ENCODE peak calls at places on chromosomes 1 and 21, in nine cellular contexts. One of them, this sample, is unnamed.

GRCh38 chr1:195439661-195440060 is 1168.6 kb downstream of the KCNT2 start:
- DNase-seq in HCT116: no peak
- DNase-seq in heart left ventricle: no peak
- DNase-seq in GM12891: no peak
- DNase-seq in esophagus muscularis mucosa: no peak
- DNase-seq in A549: no peak
- DNase-seq in prostate gland: no peak
- DNase-seq in transverse colon: no peak
- DNase-seq in stomach: no peak
- DNase-seq in this sample: no peak

GRCh38 chr1:32289256-32289655 is 2.6 kb upstream of the HDAC1 start:
- DNase-seq in HCT116: no peak
- DNase-seq in heart left ventricle: no peak
- DNase-seq in GM12891: no peak
- DNase-seq in esophagus muscularis mucosa: no peak
- DNase-seq in A549: no peak
- DNase-seq in prostate gland: no peak
- DNase-seq in transverse colon: no peak
- DNase-seq in stomach: no peak
- DNase-seq in this sample: no peak

GRCh38 chr1:30668026-30668425 is 55.4 kb downstream of the MATN1 start:
- DNase-seq in HCT116: no peak
- DNase-seq in heart left ventricle: no peak
- DNase-seq in GM12891: no peak
- DNase-seq in esophagus muscularis mucosa: no peak
- DNase-seq in A549: no peak
- DNase-seq in prostate gland: peak; percentile 58
- DNase-seq in transverse colon: peak; percentile 76
- DNase-seq in stomach: peak; percentile 32
- DNase-seq in this sample: no peak

GRCh38 chr1:3074800-3075199 is 5.8 kb downstream of the PRDM16 start:
- DNase-seq in HCT116: no peak
- DNase-seq in heart left ventricle: no peak
- DNase-seq in GM12891: no peak
- DNase-seq in esophagus muscularis mucosa: no peak
- DNase-seq in A549: no peak
- DNase-seq in prostate gland: no peak
- DNase-seq in transverse colon: no peak
- DNase-seq in stomach: peak; percentile 77
- DNase-seq in this sample: no peak

GRCh38 chr21:32181415-32181814 is 97.4 kb downstream of the MIS18A start:
- DNase-seq in HCT116: no peak
- DNase-seq in heart left ventricle: peak; percentile 21
- DNase-seq in GM12891: no peak
- DNase-seq in esophagus muscularis mucosa: peak; percentile 50
- DNase-seq in A549: no peak
- DNase-seq in prostate gland: no peak
- DNase-seq in transverse colon: no peak
- DNase-seq in stomach: no peak
- DNase-seq in this sample: no peak

GRCh38 chr1:64877598-64877997 is 88.8 kb downstream of the JAK1 start:
- DNase-seq in HCT116: no peak
- DNase-seq in heart left ventricle: no peak
- DNase-seq in GM12891: no peak
- DNase-seq in esophagus muscularis mucosa: no peak
- DNase-seq in A549: no peak
- DNase-seq in prostate gland: no peak
- DNase-seq in transverse colon: no peak
- DNase-seq in stomach: no peak
- DNase-seq in this sample: no peak

GRCh38 chr1:207897188-207897587 is 13.7 kb downstream of the CD34 start:
- DNase-seq in HCT116: no peak
- DNase-seq in heart left ventricle: no peak
- DNase-seq in GM12891: no peak
- DNase-seq in esophagus muscularis mucosa: no peak
- DNase-seq in A549: no peak
- DNase-seq in prostate gland: no peak
- DNase-seq in transverse colon: no peak
- DNase-seq in stomach: no peak
- DNase-seq in this sample: no peak

GRCh38 chr1:25802915-25803314 is 2.9 kb downstream of the SELENON start:
- DNase-seq in HCT116: no peak
- DNase-seq in heart left ventricle: no peak
- DNase-seq in GM12891: no peak
- DNase-seq in esophagus muscularis mucosa: no peak
- DNase-seq in A549: no peak
- DNase-seq in prostate gland: no peak
- DNase-seq in transverse colon: no peak
- DNase-seq in stomach: no peak
- DNase-seq in this sample: no peak

GRCh38 chr1:166814611-166815010 is 24.7 kb upstream of the POGK start:
- DNase-seq in HCT116: no peak
- DNase-seq in heart left ventricle: no peak
- DNase-seq in GM12891: no peak
- DNase-seq in esophagus muscularis mucosa: no peak
- DNase-seq in A549: no peak
- DNase-seq in prostate gland: no peak
- DNase-seq in transverse colon: no peak
- DNase-seq in stomach: peak; percentile 43
- DNase-seq in this sample: no peak

GRCh38 chr1:246506785-246507639 is at the start of gene SMYD3:
- DNase-seq in HCT116: peak; percentile 40
- DNase-seq in heart left ventricle: peak; percentile 79
- DNase-seq in GM12891: peak; percentile 87
- DNase-seq in esophagus muscularis mucosa: peak; percentile 90
- DNase-seq in A549: peak; percentile 78
- DNase-seq in prostate gland: peak; percentile 61
- DNase-seq in transverse colon: peak; percentile 78
- DNase-seq in stomach: peak; percentile 78
- DNase-seq in this sample: peak; percentile 87

GRCh38 chr1:193448682-193449461 is 262.5 kb upstream of the B3GALT2 start:
- DNase-seq in HCT116: no peak
- DNase-seq in heart left ventricle: no peak
- DNase-seq in GM12891: no peak
- DNase-seq in esophagus muscularis mucosa: no peak
- DNase-seq in A549: no peak
- DNase-seq in prostate gland: no peak
- DNase-seq in transverse colon: no peak
- DNase-seq in stomach: no peak
- DNase-seq in this sample: no peak

GRCh38 chr1:205091043-205091740 is 6.9 kb upstream of the TMEM81 start:
- DNase-seq in HCT116: no peak
- DNase-seq in heart left ventricle: no peak
- DNase-seq in GM12891: no peak
- DNase-seq in esophagus muscularis mucosa: no peak
- DNase-seq in A549: no peak
- DNase-seq in prostate gland: no peak
- DNase-seq in transverse colon: no peak
- DNase-seq in stomach: no peak
- DNase-seq in this sample: no peak

GRCh38 chr1:230286890-230287269 is 139.3 kb downstream of the PGBD5 start:
- DNase-seq in HCT116: no peak
- DNase-seq in heart left ventricle: no peak
- DNase-seq in GM12891: no peak
- DNase-seq in esophagus muscularis mucosa: no peak
- DNase-seq in A549: no peak
- DNase-seq in prostate gland: no peak
- DNase-seq in transverse colon: no peak
- DNase-seq in stomach: no peak
- DNase-seq in this sample: no peak

GRCh38 chr1:170071378-170071777 is 3.1 kb downstream of the KIFAP3 start:
- DNase-seq in HCT116: no peak
- DNase-seq in heart left ventricle: no peak
- DNase-seq in GM12891: no peak
- DNase-seq in esophagus muscularis mucosa: no peak
- DNase-seq in A549: no peak
- DNase-seq in prostate gland: no peak
- DNase-seq in transverse colon: no peak
- DNase-seq in stomach: no peak
- DNase-seq in this sample: no peak

GRCh38 chr1:181151378-181152326 is 63.2 kb downstream of the IER5 start:
- DNase-seq in HCT116: no peak
- DNase-seq in heart left ventricle: peak; percentile 72
- DNase-seq in GM12891: no peak
- DNase-seq in esophagus muscularis mucosa: no peak
- DNase-seq in A549: no peak
- DNase-seq in prostate gland: no peak
- DNase-seq in transverse colon: no peak
- DNase-seq in stomach: no peak
- DNase-seq in this sample: no peak

GRCh38 chr1:24905979-24906720 is 23.9 kb downstream of the RUNX3 start:
- DNase-seq in HCT116: no peak
- DNase-seq in heart left ventricle: peak; percentile 8
- DNase-seq in GM12891: no peak
- DNase-seq in esophagus muscularis mucosa: no peak
- DNase-seq in A549: no peak
- DNase-seq in prostate gland: no peak
- DNase-seq in transverse colon: peak; percentile 6
- DNase-seq in stomach: no peak
- DNase-seq in this sample: no peak

GRCh38 chr1:78490861-78491310 is at the start of gene PTGFR:
- DNase-seq in HCT116: no peak
- DNase-seq in heart left ventricle: peak; percentile 24
- DNase-seq in GM12891: no peak
- DNase-seq in esophagus muscularis mucosa: no peak
- DNase-seq in A549: no peak
- DNase-seq in prostate gland: no peak
- DNase-seq in transverse colon: no peak
- DNase-seq in stomach: no peak
- DNase-seq in this sample: peak; percentile 41

GRCh38 chr1:19038096-19038495 is 81.6 kb upstream of the IFFO2 start:
- DNase-seq in HCT116: no peak
- DNase-seq in heart left ventricle: no peak
- DNase-seq in GM12891: no peak
- DNase-seq in esophagus muscularis mucosa: no peak
- DNase-seq in A549: no peak
- DNase-seq in prostate gland: no peak
- DNase-seq in transverse colon: no peak
- DNase-seq in stomach: no peak
- DNase-seq in this sample: no peak

GRCh38 chr21:21688877-21689276 is 690.7 kb downstream of the NCAM2 start:
- DNase-seq in HCT116: no peak
- DNase-seq in heart left ventricle: no peak
- DNase-seq in GM12891: no peak
- DNase-seq in esophagus muscularis mucosa: no peak
- DNase-seq in A549: no peak
- DNase-seq in prostate gland: no peak
- DNase-seq in transverse colon: no peak
- DNase-seq in stomach: no peak
- DNase-seq in this sample: peak; percentile 5

GRCh38 chr1:202888507-202889360 is at the start of gene RABIF:
- DNase-seq in HCT116: peak; percentile 88
- DNase-seq in heart left ventricle: peak; percentile 96
- DNase-seq in GM12891: peak; percentile 93
- DNase-seq in esophagus muscularis mucosa: peak; percentile 98
- DNase-seq in A549: peak; percentile 95
- DNase-seq in prostate gland: peak; percentile 96
- DNase-seq in transverse colon: peak; percentile 98
- DNase-seq in stomach: peak; percentile 98
- DNase-seq in this sample: peak; percentile 94
- TF ChIP-seq POLR2A in HCT116: peak; percentile 89
- TF ChIP-seq POLR2A in heart left ventricle: peak; percentile 92
- TF ChIP-seq POLR2A in GM12891: peak; percentile 92
- TF ChIP-seq POLR2A in esophagus muscularis mucosa: peak; percentile 79
- TF ChIP-seq POLR2A in A549: peak; percentile 97
- TF ChIP-seq POLR2A in prostate gland: peak; percentile 87
- TF ChIP-seq POLR2A in transverse colon: peak; percentile 97
- TF ChIP-seq POLR2A in stomach: peak; percentile 86
- TF ChIP-seq POLR2A in this sample: peak; percentile 98

DNA sequence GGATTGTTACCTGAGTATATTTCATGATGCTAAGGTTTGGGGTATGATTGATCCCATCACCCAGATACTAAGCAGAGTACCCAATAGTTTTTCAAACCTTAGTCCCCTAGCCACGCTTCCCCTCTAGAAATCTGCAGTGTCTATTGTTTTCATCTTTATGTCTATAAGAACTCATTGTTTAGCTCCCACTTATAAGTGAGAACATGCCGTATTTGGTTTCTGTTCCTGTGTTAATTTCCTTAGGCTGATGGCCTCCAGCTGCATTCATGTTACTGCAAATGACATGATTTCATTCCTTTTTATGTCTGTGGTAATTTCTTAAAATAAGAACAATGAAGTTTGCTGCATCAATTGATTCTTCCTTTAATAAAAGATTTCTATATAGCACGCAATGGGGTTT is 301.3 kb downstream of the PLPP3 start:
- DNase-seq in HCT116: no peak
- DNase-seq in heart left ventricle: no peak
- DNase-seq in GM12891: no peak
- DNase-seq in esophagus muscularis mucosa: no peak
- DNase-seq in A549: no peak
- DNase-seq in prostate gland: no peak
- DNase-seq in transverse colon: no peak
- DNase-seq in stomach: no peak
- DNase-seq in this sample: no peak
- TF ChIP-seq POLR2A in HCT116: no peak
- TF ChIP-seq POLR2A in heart left ventricle: no peak
- TF ChIP-seq POLR2A in GM12891: no peak
- TF ChIP-seq POLR2A in esophagus muscularis mucosa: no peak
- TF ChIP-seq POLR2A in A549: no peak
- TF ChIP-seq POLR2A in prostate gland: no peak
- TF ChIP-seq POLR2A in transverse colon: no peak
- TF ChIP-seq POLR2A in stomach: no peak
- TF ChIP-seq POLR2A in this sample: no peak

DNA sequence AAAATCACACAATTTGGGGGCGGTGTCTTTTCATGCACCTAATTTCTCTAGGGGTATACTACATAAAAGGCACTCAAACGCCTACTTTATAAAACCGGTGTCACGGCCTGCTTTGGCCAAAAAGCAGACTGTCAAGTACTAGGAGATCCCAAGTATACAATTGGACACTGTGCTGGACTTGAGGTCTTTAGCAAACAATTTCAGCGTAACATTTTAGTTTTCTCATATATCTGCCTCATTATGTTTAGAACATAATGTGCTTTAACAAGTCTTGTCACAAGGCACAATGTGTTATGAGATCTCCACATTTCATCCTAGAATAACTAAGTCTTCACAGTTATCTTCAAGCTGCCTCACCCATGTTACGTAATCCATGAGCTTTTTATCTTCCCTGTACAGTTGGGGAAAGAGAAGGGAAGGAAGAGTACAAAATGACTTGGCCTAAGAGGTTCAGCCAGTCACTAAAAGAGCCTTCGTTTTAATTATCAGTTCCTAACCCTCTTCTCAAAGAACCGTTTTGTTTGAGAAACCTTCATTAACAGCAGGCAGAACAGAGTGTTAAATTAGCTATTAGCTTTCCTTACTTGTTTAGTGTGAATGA is 1.7 kb downstream of the SSX2IP start:
- DNase-seq in HCT116: no peak
- DNase-seq in heart left ventricle: no peak
- DNase-seq in GM12891: no peak
- DNase-seq in esophagus muscularis mucosa: no peak
- DNase-seq in A549: no peak
- DNase-seq in prostate gland: no peak
- DNase-seq in transverse colon: no peak
- DNase-seq in stomach: no peak
- DNase-seq in this sample: no peak
- TF ChIP-seq POLR2A in HCT116: no peak
- TF ChIP-seq POLR2A in heart left ventricle: no peak
- TF ChIP-seq POLR2A in GM12891: no peak
- TF ChIP-seq POLR2A in esophagus muscularis mucosa: no peak
- TF ChIP-seq POLR2A in A549: no peak
- TF ChIP-seq POLR2A in prostate gland: no peak
- TF ChIP-seq POLR2A in transverse colon: no peak
- TF ChIP-seq POLR2A in stomach: no peak
- TF ChIP-seq POLR2A in this sample: no peak

GRCh38 chr1:85386068-85386722 is 78.8 kb downstream of the DDAH1 start:
- DNase-seq in HCT116: no peak
- DNase-seq in heart left ventricle: no peak
- DNase-seq in GM12891: no peak
- DNase-seq in esophagus muscularis mucosa: no peak
- DNase-seq in A549: no peak
- DNase-seq in prostate gland: no peak
- DNase-seq in transverse colon: no peak
- DNase-seq in stomach: no peak
- DNase-seq in this sample: no peak
- TF ChIP-seq POLR2A in HCT116: no peak
- TF ChIP-seq POLR2A in heart left ventricle: no peak
- TF ChIP-seq POLR2A in GM12891: no peak
- TF ChIP-seq POLR2A in esophagus muscularis mucosa: no peak
- TF ChIP-seq POLR2A in A549: no peak
- TF ChIP-seq POLR2A in prostate gland: no peak
- TF ChIP-seq POLR2A in transverse colon: no peak
- TF ChIP-seq POLR2A in stomach: no peak
- TF ChIP-seq POLR2A in this sample: no peak

This sample was measured in H54.